ENCODE peak calls at places on chromosome 11, in four cellular contexts. H is right atrium auricular region, Y is heart left ventricle, Z is NB4. P is an unnamed sample.

GRCh38 chr11:60158666-60159065 is 24.2 kb downstream of the MS4A6A start:
- DNase-seq in H (no peak), Z (no peak), Y (no peak), P (no peak)

GRCh38 chr11:831132-831864 is 1.5 kb upstream of the CD151 start:
- DNase-seq in H (no peak), Y (peak), Z (no peak), P (no peak)

GRCh38 chr11:83736689-83737088 is 450.5 kb upstream of the CCDC90B start:
- DNase-seq in Y (no peak), Z (no peak), H (no peak), P (no peak)

GRCh38 chr11:75249704-75250103 is 9.1 kb downstream of the TPBGL start:
- DNase-seq in Z (no peak), H (no peak), Y (no peak), P (no peak)

GRCh38 chr11:112529071-112529470 is 268.4 kb upstream of the PLET1 start:
- DNase-seq in Y (no peak), H (no peak), Z (no peak), P (no peak)

GRCh38 chr11:84714316-84714780 is 912.8 kb downstream of the DLG2 start:
- DNase-seq in Z (peak), Y (peak), H (no peak), P (no peak)

GRCh38 chr11:61174275-61174674 is 13.0 kb upstream of the VPS37C start:
- DNase-seq in Z (no peak), H (no peak), Y (no peak), P (no peak)

GRCh38 chr11:60477035-60477445 is 15.5 kb upstream of the MS4A12 start:
- DNase-seq in H (no peak), Y (no peak), Z (no peak), P (no peak)

GRCh38 chr11:92227954-92228935 is 3.6 kb downstream of the FAT3 start:
- DNase-seq in Z (no peak), Y (no peak), H (no peak), P (no peak)

GRCh38 chr11:45543808-45544422 is 121.5 kb downstream of the CHST1 start:
- DNase-seq in Y (no peak), Z (peak), H (no peak), P (no peak)

GRCh38 chr11:36622431-36623136 is 24.5 kb upstream of the RAG2 start:
- DNase-seq in Z (peak), H (no peak), Y (no peak), P (no peak)

GRCh38 chr11:47127213-47127612 is 49.5 kb downstream of the ARFGAP2 start:
- DNase-seq in Z (no peak), Y (no peak), H (no peak), P (no peak)

GRCh38 chr11:85525711-85526110 is 101.4 kb downstream of the DLG2 start:
- DNase-seq in H (no peak), Y (no peak), Z (no peak), P (no peak)

GRCh38 chr11:117638913-117639543 is 158.0 kb downstream of the DSCAML1 start:
- DNase-seq in Z (no peak), H (no peak), Y (no peak), P (no peak)

GRCh38 chr11:4466168-4466891 is 16.1 kb upstream of the OR52K1 start:
- DNase-seq in Z (no peak), H (no peak), Y (no peak), P (no peak)

GRCh38 chr11:75214411-75214821 is 26.2 kb upstream of the TPBGL start:
- DNase-seq in Y (peak), Z (peak), H (no peak), P (peak)

GRCh38 chr11:88103337-88104206 is 71.7 kb downstream of the RAB38 start:
- DNase-seq in H (no peak), Z (peak), Y (no peak), P (no peak)

GRCh38 chr11:111429066-111429506 is 50.0 kb upstream of the POU2AF1 start:
- DNase-seq in Z (peak), H (peak), Y (peak), P (peak)

GRCh38 chr11:60315866-60316265 is 11.2 kb upstream of the MS4A6E start:
- DNase-seq in Z (no peak), H (no peak), Y (no peak), P (no peak)

GRCh38 chr11:10693509-10694071 is at the start of gene IRAG1:
- DNase-seq in H (no peak), Y (peak), Z (no peak), P (peak)

GRCh38 chr11:119787074-119787461 is 58.1 kb upstream of the NECTIN1 start:
- DNase-seq in H (no peak), Z (no peak), Y (no peak), P (no peak)

GRCh38 chr11:107924306-107924705 is 3.9 kb upstream of the RAB39A start:
- DNase-seq in Z (no peak), Y (no peak), H (no peak), P (no peak)

GRCh38 chr11:34346551-34346950 is 11.3 kb downstream of the ABTB2 start:
- DNase-seq in H (no peak), Z (no peak), Y (peak), P (peak)

GRCh38 chr11:39806652-39807051 is 1652.8 kb downstream of the LRRC4C start:
- DNase-seq in Y (no peak), H (no peak), Z (no peak), P (no peak)

P was measured in ureter.